ENCODE peak calls at places on chromosomes 6 and 20, in five cellular contexts. One of them, this sample, is unnamed.

GRCh38 chr6:16352258-16352635 is 113.9 kb downstream of the GMPR start:
- DNase-seq in activated T-helper 9 cell treated with anti-CD3 and anti-CD28 coated beads, Interleukin-2, amount 50 U/mL, for 16 hours: no peak
- DNase-seq in mucosa of gallbladder: no peak
- DNase-seq in HCT116: no peak
- DNase-seq in mucosa of descending colon: no peak
- DNase-seq in this sample: no peak

GRCh38 chr6:112022749-112023148 is 31.2 kb upstream of the CCN6 start:
- DNase-seq in activated T-helper 9 cell treated with anti-CD3 and anti-CD28 coated beads, Interleukin-2, amount 50 U/mL, for 16 hours: no peak
- DNase-seq in mucosa of gallbladder: no peak
- DNase-seq in HCT116: no peak
- DNase-seq in mucosa of descending colon: no peak
- DNase-seq in this sample: no peak

GRCh38 chr6:88045521-88046136 is 2.0 kb upstream of the SPACA1 start:
- DNase-seq in activated T-helper 9 cell treated with anti-CD3 and anti-CD28 coated beads, Interleukin-2, amount 50 U/mL, for 16 hours: no peak
- DNase-seq in mucosa of gallbladder: no peak
- DNase-seq in HCT116: no peak
- DNase-seq in mucosa of descending colon: no peak
- DNase-seq in this sample: no peak

GRCh38 chr6:112149236-112149635 is 61.8 kb downstream of the FAM229B start:
- DNase-seq in activated T-helper 9 cell treated with anti-CD3 and anti-CD28 coated beads, Interleukin-2, amount 50 U/mL, for 16 hours: no peak
- DNase-seq in mucosa of gallbladder: no peak
- DNase-seq in HCT116: no peak
- DNase-seq in mucosa of descending colon: no peak
- DNase-seq in this sample: no peak

GRCh38 chr20:25408170-25408547 is 686 bp downstream of the GINS1 start:
- DNase-seq in activated T-helper 9 cell treated with anti-CD3 and anti-CD28 coated beads, Interleukin-2, amount 50 U/mL, for 16 hours: no peak
- DNase-seq in mucosa of gallbladder: no peak
- DNase-seq in HCT116: no peak
- DNase-seq in mucosa of descending colon: no peak
- DNase-seq in this sample: no peak

GRCh38 chr6:148200302-148200701 is 142.3 kb upstream of the SASH1 start:
- DNase-seq in activated T-helper 9 cell treated with anti-CD3 and anti-CD28 coated beads, Interleukin-2, amount 50 U/mL, for 16 hours: no peak
- DNase-seq in mucosa of gallbladder: peak; percentile 66
- DNase-seq in HCT116: no peak
- DNase-seq in mucosa of descending colon: no peak
- DNase-seq in this sample: peak; percentile 11

GRCh38 chr6:36911946-36912555 is 26.3 kb downstream of the C6orf89 start:
- DNase-seq in activated T-helper 9 cell treated with anti-CD3 and anti-CD28 coated beads, Interleukin-2, amount 50 U/mL, for 16 hours: peak; percentile 3
- DNase-seq in mucosa of gallbladder: no peak
- DNase-seq in HCT116: no peak
- DNase-seq in mucosa of descending colon: no peak
- DNase-seq in this sample: no peak

GRCh38 chr20:47328841-47329448 is 27.6 kb downstream of the ZMYND8 start:
- DNase-seq in activated T-helper 9 cell treated with anti-CD3 and anti-CD28 coated beads, Interleukin-2, amount 50 U/mL, for 16 hours: no peak
- DNase-seq in mucosa of gallbladder: no peak
- DNase-seq in HCT116: no peak
- DNase-seq in mucosa of descending colon: peak; percentile 61
- DNase-seq in this sample: no peak

GRCh38 chr20:7108929-7109328 is 341.4 kb downstream of the BMP2 start:
- DNase-seq in activated T-helper 9 cell treated with anti-CD3 and anti-CD28 coated beads, Interleukin-2, amount 50 U/mL, for 16 hours: no peak
- DNase-seq in mucosa of gallbladder: no peak
- DNase-seq in HCT116: no peak
- DNase-seq in mucosa of descending colon: no peak
- DNase-seq in this sample: no peak

GRCh38 chr6:108260126-108260808 is 573 bp downstream of the SNX3 start:
- DNase-seq in activated T-helper 9 cell treated with anti-CD3 and anti-CD28 coated beads, Interleukin-2, amount 50 U/mL, for 16 hours: no peak
- DNase-seq in mucosa of gallbladder: peak; percentile 35
- DNase-seq in HCT116: peak; percentile 16
- DNase-seq in mucosa of descending colon: peak; percentile 57
- DNase-seq in this sample: no peak

GRCh38 chr6:41966961-41967311 is 25.3 kb upstream of the CCND3 start:
- DNase-seq in activated T-helper 9 cell treated with anti-CD3 and anti-CD28 coated beads, Interleukin-2, amount 50 U/mL, for 16 hours: no peak
- DNase-seq in mucosa of gallbladder: no peak
- DNase-seq in HCT116: peak; percentile 80
- DNase-seq in mucosa of descending colon: no peak
- DNase-seq in this sample: no peak

This sample was measured in caudate nucleus.